ENCODE peak calls at places on chromosomes 5 and 9, in nine cellular contexts. One of them, this sample, is unnamed.

GRCh38 chr5:34913072-34913471 is 2.2 kb downstream of the RAD1 start:
- DNase-seq in upper lobe of right lung: no peak
- DNase-seq in stomach: no peak
- DNase-seq in neural progenitor cell: no peak
- DNase-seq in cardiac fibroblast: peak
- DNase-seq in omental fat pad: no peak
- DNase-seq in heart left ventricle: no peak
- DNase-seq in AG04450: peak
- DNase-seq in tibial artery: no peak
- DNase-seq in this sample: no peak

GRCh38 chr5:127229185-127229889 is 61.3 kb upstream of the MEGF10 start:
- DNase-seq in omental fat pad: no peak
- DNase-seq in tibial artery: peak
- DNase-seq in upper lobe of right lung: peak
- DNase-seq in AG04450: no peak
- DNase-seq in neural progenitor cell: peak
- DNase-seq in heart left ventricle: peak
- DNase-seq in stomach: peak
- DNase-seq in cardiac fibroblast: peak
- DNase-seq in this sample: peak

GRCh38 chr5:171676286-171676944 is 109.2 kb upstream of the SMIM23 start:
- DNase-seq in neural progenitor cell: no peak
- DNase-seq in cardiac fibroblast: no peak
- DNase-seq in AG04450: no peak
- DNase-seq in tibial artery: no peak
- DNase-seq in heart left ventricle: no peak
- DNase-seq in upper lobe of right lung: no peak
- DNase-seq in stomach: no peak
- DNase-seq in omental fat pad: no peak
- DNase-seq in this sample: no peak

GRCh38 chr9:135929656-135930445 is 22.5 kb upstream of the CAMSAP1 start:
- DNase-seq in upper lobe of right lung: no peak
- DNase-seq in AG04450: no peak
- DNase-seq in tibial artery: no peak
- DNase-seq in stomach: no peak
- DNase-seq in cardiac fibroblast: no peak
- DNase-seq in omental fat pad: no peak
- DNase-seq in neural progenitor cell: no peak
- DNase-seq in heart left ventricle: no peak
- DNase-seq in this sample: no peak

GRCh38 chr5:171418982-171419662 is at the start of gene FGF18:
- DNase-seq in cardiac fibroblast: peak
- DNase-seq in tibial artery: peak
- DNase-seq in neural progenitor cell: peak
- DNase-seq in stomach: peak
- DNase-seq in heart left ventricle: peak
- DNase-seq in omental fat pad: no peak
- DNase-seq in AG04450: no peak
- DNase-seq in upper lobe of right lung: peak
- DNase-seq in this sample: peak

GRCh38 chr5:96288166-96288844 is 144.7 kb downstream of the PCSK1 start:
- DNase-seq in heart left ventricle: no peak
- DNase-seq in stomach: no peak
- DNase-seq in omental fat pad: no peak
- DNase-seq in AG04450: no peak
- DNase-seq in upper lobe of right lung: no peak
- DNase-seq in neural progenitor cell: no peak
- DNase-seq in tibial artery: no peak
- DNase-seq in cardiac fibroblast: peak
- DNase-seq in this sample: no peak

GRCh38 chr5:149656576-149657182 is 73.4 kb upstream of the PPARGC1B start:
- DNase-seq in AG04450: no peak
- DNase-seq in omental fat pad: no peak
- DNase-seq in heart left ventricle: peak
- DNase-seq in neural progenitor cell: peak
- DNase-seq in stomach: peak
- DNase-seq in tibial artery: peak
- DNase-seq in cardiac fibroblast: no peak
- DNase-seq in upper lobe of right lung: no peak
- DNase-seq in this sample: no peak

GRCh38 chr5:15621094-15621493 is 121.1 kb downstream of the FBXL7 start:
- DNase-seq in cardiac fibroblast: peak
- DNase-seq in tibial artery: no peak
- DNase-seq in omental fat pad: no peak
- DNase-seq in upper lobe of right lung: no peak
- DNase-seq in heart left ventricle: no peak
- DNase-seq in AG04450: no peak
- DNase-seq in stomach: no peak
- DNase-seq in neural progenitor cell: no peak
- DNase-seq in this sample: no peak

GRCh38 chr5:122130152-122130551 is 806 bp downstream of the ZNF474 start:
- DNase-seq in upper lobe of right lung: no peak
- DNase-seq in cardiac fibroblast: no peak
- DNase-seq in tibial artery: no peak
- DNase-seq in neural progenitor cell: no peak
- DNase-seq in omental fat pad: no peak
- DNase-seq in AG04450: no peak
- DNase-seq in heart left ventricle: no peak
- DNase-seq in stomach: no peak
- DNase-seq in this sample: no peak

GRCh38 chr9:123680382-123680781 is 249.5 kb downstream of the DENND1A start:
- DNase-seq in neural progenitor cell: no peak
- DNase-seq in tibial artery: no peak
- DNase-seq in stomach: no peak
- DNase-seq in AG04450: no peak
- DNase-seq in upper lobe of right lung: no peak
- DNase-seq in omental fat pad: no peak
- DNase-seq in heart left ventricle: no peak
- DNase-seq in cardiac fibroblast: no peak
- DNase-seq in this sample: no peak

GRCh38 chr9:131810351-131811170 is 70.7 kb upstream of the RAPGEF1 start:
- DNase-seq in cardiac fibroblast: no peak
- DNase-seq in upper lobe of right lung: no peak
- DNase-seq in AG04450: no peak
- DNase-seq in stomach: no peak
- DNase-seq in tibial artery: no peak
- DNase-seq in omental fat pad: no peak
- DNase-seq in neural progenitor cell: no peak
- DNase-seq in heart left ventricle: no peak
- DNase-seq in this sample: no peak

GRCh38 chr5:151020304-151021031 is at the start of gene GPX3:
- DNase-seq in tibial artery: peak
- DNase-seq in heart left ventricle: peak
- DNase-seq in upper lobe of right lung: peak
- DNase-seq in stomach: peak
- DNase-seq in AG04450: no peak
- DNase-seq in omental fat pad: peak
- DNase-seq in cardiac fibroblast: peak
- DNase-seq in neural progenitor cell: peak
- DNase-seq in this sample: peak

GRCh38 chr9:3516667-3517330 is 9.0 kb downstream of the RFX3 start:
- DNase-seq in heart left ventricle: no peak
- DNase-seq in stomach: no peak
- DNase-seq in cardiac fibroblast: no peak
- DNase-seq in neural progenitor cell: no peak
- DNase-seq in tibial artery: no peak
- DNase-seq in AG04450: no peak
- DNase-seq in omental fat pad: no peak
- DNase-seq in upper lobe of right lung: no peak
- DNase-seq in this sample: no peak

GRCh38 chr9:16368425-16369087 is 501.9 kb downstream of the BNC2 start:
- DNase-seq in neural progenitor cell: no peak
- DNase-seq in omental fat pad: no peak
- DNase-seq in tibial artery: no peak
- DNase-seq in cardiac fibroblast: no peak
- DNase-seq in upper lobe of right lung: no peak
- DNase-seq in stomach: no peak
- DNase-seq in AG04450: no peak
- DNase-seq in heart left ventricle: no peak
- DNase-seq in this sample: no peak

GRCh38 chr5:78472469-78473106 is 112.2 kb downstream of the SCAMP1 start:
- DNase-seq in upper lobe of right lung: no peak
- DNase-seq in heart left ventricle: no peak
- DNase-seq in neural progenitor cell: no peak
- DNase-seq in stomach: no peak
- DNase-seq in cardiac fibroblast: peak
- DNase-seq in AG04450: no peak
- DNase-seq in omental fat pad: no peak
- DNase-seq in tibial artery: no peak
- DNase-seq in this sample: no peak

GRCh38 chr9:69579749-69580581 is 92.2 kb downstream of the APBA1 start:
- DNase-seq in upper lobe of right lung: no peak
- DNase-seq in cardiac fibroblast: no peak
- DNase-seq in neural progenitor cell: no peak
- DNase-seq in stomach: no peak
- DNase-seq in tibial artery: no peak
- DNase-seq in AG04450: no peak
- DNase-seq in omental fat pad: no peak
- DNase-seq in heart left ventricle: no peak
- DNase-seq in this sample: no peak

GRCh38 chr9:9718691-9719090 is 894.1 kb downstream of the PTPRD start:
- DNase-seq in stomach: no peak
- DNase-seq in omental fat pad: no peak
- DNase-seq in upper lobe of right lung: no peak
- DNase-seq in cardiac fibroblast: no peak
- DNase-seq in AG04450: no peak
- DNase-seq in tibial artery: peak
- DNase-seq in heart left ventricle: no peak
- DNase-seq in neural progenitor cell: no peak
- DNase-seq in this sample: no peak

GRCh38 chr9:110340306-110340705 is 2.6 kb upstream of the TXNDC8 start:
- DNase-seq in omental fat pad: no peak
- DNase-seq in neural progenitor cell: peak
- DNase-seq in cardiac fibroblast: peak
- DNase-seq in tibial artery: no peak
- DNase-seq in AG04450: no peak
- DNase-seq in upper lobe of right lung: no peak
- DNase-seq in stomach: no peak
- DNase-seq in heart left ventricle: no peak
- DNase-seq in this sample: no peak

GRCh38 chr9:23123048-23123632 is 676.5 kb downstream of the DMRTA1 start:
- DNase-seq in neural progenitor cell: peak
- DNase-seq in heart left ventricle: no peak
- DNase-seq in AG04450: no peak
- DNase-seq in stomach: no peak
- DNase-seq in upper lobe of right lung: peak
- DNase-seq in cardiac fibroblast: no peak
- DNase-seq in omental fat pad: no peak
- DNase-seq in tibial artery: no peak
- DNase-seq in this sample: no peak

GRCh38 chr5:773517-774264 is 10.8 kb downstream of the ZDHHC11B start:
- DNase-seq in cardiac fibroblast: no peak
- DNase-seq in stomach: no peak
- DNase-seq in tibial artery: peak
- DNase-seq in AG04450: no peak
- DNase-seq in neural progenitor cell: no peak
- DNase-seq in heart left ventricle: peak
- DNase-seq in omental fat pad: no peak
- DNase-seq in upper lobe of right lung: peak
- DNase-seq in this sample: peak

GRCh38 chr5:91136271-91136670 is 246.8 kb downstream of the ARRDC3 start:
- DNase-seq in AG04450: no peak
- DNase-seq in heart left ventricle: no peak
- DNase-seq in cardiac fibroblast: no peak
- DNase-seq in neural progenitor cell: no peak
- DNase-seq in omental fat pad: no peak
- DNase-seq in upper lobe of right lung: no peak
- DNase-seq in tibial artery: no peak
- DNase-seq in stomach: no peak
- DNase-seq in this sample: no peak

GRCh38 chr5:173303878-173304590 is 24.2 kb downstream of the STC2 start:
- DNase-seq in AG04450: no peak
- DNase-seq in stomach: no peak
- DNase-seq in cardiac fibroblast: no peak
- DNase-seq in tibial artery: no peak
- DNase-seq in heart left ventricle: no peak
- DNase-seq in upper lobe of right lung: no peak
- DNase-seq in neural progenitor cell: peak
- DNase-seq in omental fat pad: no peak
- DNase-seq in this sample: no peak

GRCh38 chr9:133683494-133684460 is 47.6 kb downstream of the DBH start:
- DNase-seq in cardiac fibroblast: peak
- DNase-seq in omental fat pad: no peak
- DNase-seq in neural progenitor cell: no peak
- DNase-seq in upper lobe of right lung: no peak
- DNase-seq in tibial artery: no peak
- DNase-seq in heart left ventricle: peak
- DNase-seq in AG04450: no peak
- DNase-seq in stomach: no peak
- DNase-seq in this sample: no peak

GRCh38 chr5:157431544-157432200 is 28.3 kb upstream of the NIPAL4 start:
- DNase-seq in omental fat pad: no peak
- DNase-seq in neural progenitor cell: peak
- DNase-seq in cardiac fibroblast: peak
- DNase-seq in stomach: no peak
- DNase-seq in tibial artery: no peak
- DNase-seq in upper lobe of right lung: no peak
- DNase-seq in AG04450: peak
- DNase-seq in heart left ventricle: no peak
- DNase-seq in this sample: no peak
- TF ChIP-seq CTCF in omental fat pad: no peak
- TF ChIP-seq CTCF in neural progenitor cell: peak
- TF ChIP-seq CTCF in cardiac fibroblast: peak
- TF ChIP-seq CTCF in stomach: peak
- TF ChIP-seq CTCF in tibial artery: peak
- TF ChIP-seq CTCF in upper lobe of right lung: peak
- TF ChIP-seq CTCF in AG04450: peak
- TF ChIP-seq CTCF in heart left ventricle: peak
- TF ChIP-seq CTCF in this sample: peak

GRCh38 chr9:127854169-127854833 is at the start of gene ENG:
- DNase-seq in heart left ventricle: peak
- DNase-seq in AG04450: no peak
- DNase-seq in stomach: peak
- DNase-seq in omental fat pad: no peak
- DNase-seq in cardiac fibroblast: peak
- DNase-seq in tibial artery: peak
- DNase-seq in upper lobe of right lung: peak
- DNase-seq in neural progenitor cell: no peak
- DNase-seq in this sample: no peak
- TF ChIP-seq CTCF in heart left ventricle: no peak
- TF ChIP-seq CTCF in AG04450: peak
- TF ChIP-seq CTCF in stomach: no peak
- TF ChIP-seq CTCF in omental fat pad: no peak
- TF ChIP-seq CTCF in cardiac fibroblast: peak
- TF ChIP-seq CTCF in tibial artery: peak
- TF ChIP-seq CTCF in upper lobe of right lung: no peak
- TF ChIP-seq CTCF in neural progenitor cell: no peak
- TF ChIP-seq CTCF in this sample: no peak

GRCh38 chr9:124754289-124754688 is 16.8 kb downstream of the NR6A1 start:
- DNase-seq in neural progenitor cell: no peak
- DNase-seq in upper lobe of right lung: no peak
- DNase-seq in cardiac fibroblast: peak
- DNase-seq in heart left ventricle: no peak
- DNase-seq in AG04450: no peak
- DNase-seq in tibial artery: no peak
- DNase-seq in stomach: no peak
- DNase-seq in omental fat pad: no peak
- DNase-seq in this sample: no peak
- TF ChIP-seq CTCF in neural progenitor cell: peak
- TF ChIP-seq CTCF in upper lobe of right lung: peak
- TF ChIP-seq CTCF in cardiac fibroblast: peak
- TF ChIP-seq CTCF in heart left ventricle: no peak
- TF ChIP-seq CTCF in AG04450: peak
- TF ChIP-seq CTCF in tibial artery: no peak
- TF ChIP-seq CTCF in stomach: no peak
- TF ChIP-seq CTCF in omental fat pad: no peak
- TF ChIP-seq CTCF in this sample: peak

GRCh38 chr9:95980262-95981125 is 105.0 kb downstream of the ERCC6L2 start:
- DNase-seq in neural progenitor cell: no peak
- DNase-seq in tibial artery: no peak
- DNase-seq in heart left ventricle: no peak
- DNase-seq in upper lobe of right lung: no peak
- DNase-seq in cardiac fibroblast: peak
- DNase-seq in omental fat pad: no peak
- DNase-seq in stomach: no peak
- DNase-seq in AG04450: no peak
- DNase-seq in this sample: no peak
- TF ChIP-seq CTCF in neural progenitor cell: no peak
- TF ChIP-seq CTCF in tibial artery: no peak
- TF ChIP-seq CTCF in heart left ventricle: no peak
- TF ChIP-seq CTCF in upper lobe of right lung: no peak
- TF ChIP-seq CTCF in cardiac fibroblast: no peak
- TF ChIP-seq CTCF in omental fat pad: no peak
- TF ChIP-seq CTCF in stomach: no peak
- TF ChIP-seq CTCF in AG04450: no peak
- TF ChIP-seq CTCF in this sample: no peak

This sample was measured in type B pancreatic cell.